ENCODE peak calls at places on chromosomes 16 and 17, in nine cellular contexts. T is HEK293T; R is neuronal stem cell; P is activated CD8-positive, alpha-beta memory T cell treated with anti-CD3 and anti-CD28 coated beads for 24 hours; S is lower leg skin; W is GM12864; I is stimulated activated CD8-positive, alpha-beta memory T cell treated with anti-CD3 and anti-CD28 coated beads, Interleukin-4, amount 100 ng/mL, for 24 hours; K is DMS153; B is activated CD4-positive, alpha-beta T cell treated with anti-CD3 and anti-CD28 coated beads, Interleukin-2, amount 50 U/mL, for 1 hour. E is an unnamed sample.

GRCh38 chr17:37570527-37571093 is 38.6 kb downstream of the SYNRG start:
- DNase-seq in T (peak), K (peak), R (peak), S (no peak), B (peak), I (peak), W (no peak), P (no peak), E (no peak)

GRCh38 chr17:77737442-77738265 is 220.8 kb upstream of the TNRC6C start:
- DNase-seq in K (peak), T (no peak), W (no peak), I (no peak), S (no peak), R (no peak), P (peak), B (no peak), E (no peak)

GRCh38 chr17:16122697-16123434 is 92.5 kb downstream of the NCOR1 start:
- DNase-seq in S (no peak), R (no peak), I (no peak), B (no peak), T (no peak), W (no peak), P (no peak), K (no peak), E (no peak)

GRCh38 chr16:9256196-9256595 is 164.8 kb downstream of the HAPSTR1 start:
- DNase-seq in I (peak), T (peak), B (no peak), K (no peak), S (no peak), R (peak), P (no peak), W (peak), E (no peak)

GRCh38 chr16:66687906-66688625 is 8.5 kb downstream of the CMTM4 start:
- DNase-seq in B (no peak), P (no peak), S (no peak), K (no peak), R (no peak), W (no peak), T (no peak), I (no peak), E (no peak)

GRCh38 chr17:345992-346785 is 6.4 kb downstream of the RPH3AL start:
- DNase-seq in W (no peak), I (no peak), K (no peak), T (no peak), S (no peak), R (no peak), B (no peak), P (no peak), E (no peak)

GRCh38 chr17:81794509-81794908 is 9.4 kb upstream of the GCGR start:
- DNase-seq in W (no peak), S (no peak), P (no peak), T (no peak), R (no peak), K (no peak), B (no peak), I (no peak), E (no peak)

GRCh38 chr17:45262516-45263476 is 902 bp upstream of the SPATA32 start:
- DNase-seq in W (no peak), T (no peak), I (no peak), S (no peak), B (no peak), R (no peak), P (no peak), K (no peak), E (no peak)

GRCh38 chr16:52193441-52193840 is 353.5 kb downstream of the TOX3 start:
- DNase-seq in R (no peak), P (no peak), S (no peak), T (no peak), B (no peak), W (no peak), I (no peak), K (no peak), E (no peak)

GRCh38 chr17:69872675-69873262 is 202.3 kb upstream of the KCNJ16 start:
- DNase-seq in R (no peak), B (no peak), I (no peak), S (no peak), P (no peak), T (no peak), W (no peak), K (no peak), E (no peak)

E was measured in naive thymus-derived CD8-positive, alpha-beta T cell.